ENCODE peak calls at places on chromosomes 7 and 10, in nine cellular contexts. S, Y, F, T, J, U, H, G and A are unnamed samples.

GRCh38 chr7:150323682-150324365 is 479 bp upstream of the ACTR3C start:
- DNase-seq in H (no peak), U (no peak), T (no peak), F (no peak), J (no peak), S (no peak), G (no peak), Y (no peak), A (no peak)

GRCh38 chr10:31315453-31315852 is 3.6 kb upstream of the ZEB1 start:
- DNase-seq in S (peak), U (peak), G (no peak), F (no peak), H (no peak), T (no peak), J (no peak), Y (no peak), A (no peak)

GRCh38 chr10:49568235-49568634 is 29.3 kb upstream of the ERCC6 start:
- DNase-seq in H (no peak), J (no peak), T (no peak), Y (no peak), S (no peak), U (peak), G (no peak), F (no peak), A (no peak)

GRCh38 chr7:158819571-158820203 is 9.6 kb downstream of the ESYT2 start:
- DNase-seq in G (no peak), J (no peak), Y (no peak), F (no peak), U (no peak), S (no peak), T (no peak), H (peak), A (no peak)

GRCh38 chr10:73923935-73924598 is 13.1 kb downstream of the PLAU start:
- DNase-seq in Y (no peak), S (no peak), T (no peak), H (peak), F (no peak), U (no peak), J (no peak), G (peak), A (no peak)

GRCh38 chr7:111986601-111987000 is 219.6 kb downstream of the DOCK4 start:
- DNase-seq in Y (no peak), T (no peak), H (no peak), S (no peak), U (no peak), J (no peak), G (no peak), F (no peak), A (no peak)

GRCh38 chr10:44913312-44914079 is 2.4 kb downstream of the TMEM72 start:
- DNase-seq in G (no peak), H (no peak), T (no peak), F (peak), S (no peak), Y (no peak), J (no peak), U (no peak), A (no peak)

GRCh38 chr10:124259139-124259825 is 159.4 kb downstream of the OAT start:
- DNase-seq in T (no peak), H (peak), F (no peak), U (peak), J (no peak), S (no peak), G (peak), Y (no peak), A (no peak)

GRCh38 chr10:113683300-113683699 is 3.6 kb downstream of the CASP7 start:
- DNase-seq in U (no peak), G (no peak), H (no peak), F (no peak), Y (no peak), S (no peak), J (no peak), T (no peak), A (no peak)

GRCh38 chr10:125095228-125095627 is 65.1 kb downstream of the CTBP2 start:
- DNase-seq in G (no peak), F (no peak), J (no peak), S (no peak), U (no peak), H (no peak), Y (no peak), T (no peak), A (no peak)

GRCh38 chr7:42227523-42227922 is 9.5 kb downstream of the GLI3 start:
- DNase-seq in T (no peak), S (no peak), F (no peak), G (peak), U (no peak), Y (no peak), H (peak), J (no peak), A (no peak)

GRCh38 chr7:138465046-138465445 is 5.0 kb downstream of the TRIM24 start:
- DNase-seq in S (no peak), H (no peak), G (no peak), T (no peak), Y (no peak), U (no peak), F (no peak), J (no peak), A (no peak)

GRCh38 chr7:108452707-108453106 is 3.5 kb downstream of the NRCAM start:
- DNase-seq in Y (no peak), U (peak), G (peak), S (no peak), H (peak), T (no peak), F (peak), J (no peak), A (no peak)

GRCh38 chr7:33243319-33243881 is 114.0 kb downstream of the BBS9 start:
- DNase-seq in G (peak), J (no peak), S (peak), F (no peak), T (no peak), U (peak), H (peak), Y (no peak), A (peak)

GRCh38 chr10:123044391-123044790 is 35.6 kb downstream of the ACADSB start:
- DNase-seq in J (no peak), H (peak), S (no peak), T (no peak), G (no peak), U (peak), Y (no peak), F (no peak), A (no peak)

GRCh38 chr7:46545790-46546189 is 624.7 kb upstream of the IGFBP3 start:
- DNase-seq in F (no peak), Y (no peak), U (peak), G (no peak), S (no peak), T (no peak), H (peak), J (no peak), A (no peak)

GRCh38 chr7:120981888-120982615 is 6.5 kb upstream of the CPED1 start:
- DNase-seq in J (no peak), G (no peak), T (no peak), F (no peak), S (no peak), U (peak), H (peak), Y (no peak), A (no peak)

GRCh38 chr10:30455816-30456215 is 21.8 kb downstream of the MAP3K8 start:
- DNase-seq in S (no peak), F (no peak), H (no peak), Y (no peak), G (no peak), U (no peak), T (no peak), J (no peak), A (no peak)

GRCh38 chr10:111578076-111578475 is 501.2 kb downstream of the ADRA2A start:
- DNase-seq in U (no peak), Y (no peak), F (no peak), J (no peak), S (no peak), G (no peak), H (no peak), T (no peak), A (no peak)

GRCh38 chr10:11207276-11207809 is 189.7 kb downstream of the CELF2 start:
- DNase-seq in J (no peak), U (no peak), F (no peak), H (no peak), Y (no peak), S (no peak), G (no peak), T (no peak), A (no peak)

GRCh38 chr7:154946166-154946565 is 56.8 kb downstream of the PAXIP1 start:
- DNase-seq in T (no peak), J (no peak), U (no peak), H (no peak), S (no peak), G (no peak), F (no peak), Y (no peak), A (no peak)

GRCh38 chr7:158885624-158886023 is 29.3 kb downstream of the DYNC2I1 start:
- DNase-seq in H (no peak), U (no peak), J (no peak), G (no peak), Y (no peak), F (no peak), S (no peak), T (no peak), A (no peak)

GRCh38 chr7:75966209-75966961 is 28.0 kb downstream of the TMEM120A start:
- DNase-seq in Y (no peak), U (no peak), F (no peak), S (no peak), H (no peak), J (no peak), T (no peak), G (no peak), A (no peak)

GRCh38 chr10:78139336-78139735 is 105.7 kb downstream of the RPS24 start:
- DNase-seq in S (no peak), G (peak), F (no peak), T (no peak), J (no peak), U (no peak), H (peak), Y (no peak), A (no peak)

GRCh38 chr7:41816111-41816510 is 113.2 kb upstream of the INHBA start:
- DNase-seq in F (no peak), T (no peak), S (no peak), Y (no peak), H (no peak), J (no peak), U (no peak), G (no peak), A (no peak)

GRCh38 chr7:131745645-131746248 is 189.3 kb upstream of the PODXL start:
- DNase-seq in J (no peak), T (no peak), S (peak), H (peak), U (peak), Y (no peak), F (no peak), G (peak), A (no peak)

GRCh38 chr7:32117837-32118236 is 47.6 kb upstream of the PDE1C start:
- DNase-seq in U (peak), T (no peak), S (no peak), J (no peak), Y (no peak), H (no peak), F (no peak), G (no peak), A (no peak)

GRCh38 chr10:117174439-117175214 is 22.7 kb upstream of the KCNK18 start:
- DNase-seq in F (peak), T (peak), H (peak), G (peak), S (peak), Y (no peak), U (peak), J (peak), A (no peak)

GRCh38 chr7:73718905-73719805 is at the start of gene STX1A:
- DNase-seq in Y (no peak), T (peak), U (peak), S (peak), J (peak), F (peak), G (peak), H (peak), A (no peak)